ENCODE peak calls at places on chromosome 14, in seven cellular contexts. D is IMR-90, Z is H1, P is mesendoderm, V is H9, Y is trophoblast cell, U is mesenchymal stem cell. I is an unnamed sample.

GRCh38 chr14:89184952-89185351 is 232.1 kb downstream of the FOXN3 start:
- DNase-seq in D (no peak), Z (no peak), P (no peak), V (no peak), Y (no peak), U (no peak), I (no peak)

GRCh38 chr14:24438198-24439095 is 4.1 kb downstream of the SDR39U1 start:
- DNase-seq in D (no peak), Z (no peak), P (no peak), V (no peak), Y (no peak), U (no peak), I (no peak)

GRCh38 chr14:96676161-96676560 is 121.0 kb upstream of the VRK1 start:
- DNase-seq in D (peak), Z (no peak), P (peak), V (no peak), Y (peak), U (no peak), I (no peak)

GRCh38 chr14:75372260-75372659 is 55.6 kb upstream of the JDP2 start:
- DNase-seq in D (no peak), Z (no peak), P (no peak), V (no peak), Y (no peak), U (no peak), I (no peak)

GRCh38 chr14:24426150-24426911 is 3.1 kb downstream of the CBLN3 start:
- DNase-seq in D (no peak), Z (no peak), P (no peak), V (no peak), Y (no peak), U (no peak), I (no peak)

GRCh38 chr14:76772300-76773187 is 11.3 kb downstream of the VASH1 start:
- DNase-seq in D (peak), Z (peak), P (peak), V (peak), Y (no peak), U (peak), I (no peak)

GRCh38 chr14:75046275-75046674 is 5.0 kb downstream of the MLH3 start:
- DNase-seq in D (no peak), Z (no peak), P (no peak), V (no peak), Y (peak), U (no peak), I (no peak)

GRCh38 chr14:94164685-94165431 is 9.3 kb upstream of the PPP4R4 start:
- DNase-seq in D (no peak), Z (no peak), P (no peak), V (peak), Y (no peak), U (no peak), I (no peak)

GRCh38 chr14:25049559-25050493 is at the start of gene STXBP6:
- DNase-seq in D (peak), Z (peak), P (peak), V (peak), Y (no peak), U (peak), I (peak)

GRCh38 chr14:95507174-95507573 is 9.3 kb downstream of the SYNE3 start:
- DNase-seq in D (peak), Z (no peak), P (peak), V (no peak), Y (peak), U (peak), I (no peak)

GRCh38 chr14:91356218-91356763 is 61.3 kb downstream of the CCDC88C start:
- DNase-seq in D (no peak), Z (no peak), P (no peak), V (no peak), Y (no peak), U (no peak), I (no peak)

GRCh38 chr14:73232984-73233383 is 4.3 kb upstream of the PAPLN start:
- DNase-seq in D (peak), Z (no peak), P (peak), V (no peak), Y (no peak), U (no peak), I (no peak)

GRCh38 chr14:24042733-24043132 is 9.1 kb upstream of the CARMIL3 start:
- DNase-seq in D (no peak), Z (no peak), P (no peak), V (no peak), Y (no peak), U (no peak), I (no peak)

GRCh38 chr14:65263161-65263788 is 149.3 kb upstream of the FUT8 start:
- DNase-seq in D (peak), Z (no peak), P (no peak), V (no peak), Y (no peak), U (no peak), I (no peak)

GRCh38 chr14:65269732-65270131 is 142.8 kb upstream of the FUT8 start:
- DNase-seq in D (no peak), Z (no peak), P (no peak), V (no peak), Y (no peak), U (no peak), I (no peak)

GRCh38 chr14:65267856-65268255 is 144.7 kb upstream of the FUT8 start:
- DNase-seq in D (no peak), Z (no peak), P (no peak), V (no peak), Y (no peak), U (no peak), I (no peak)

DNA sequence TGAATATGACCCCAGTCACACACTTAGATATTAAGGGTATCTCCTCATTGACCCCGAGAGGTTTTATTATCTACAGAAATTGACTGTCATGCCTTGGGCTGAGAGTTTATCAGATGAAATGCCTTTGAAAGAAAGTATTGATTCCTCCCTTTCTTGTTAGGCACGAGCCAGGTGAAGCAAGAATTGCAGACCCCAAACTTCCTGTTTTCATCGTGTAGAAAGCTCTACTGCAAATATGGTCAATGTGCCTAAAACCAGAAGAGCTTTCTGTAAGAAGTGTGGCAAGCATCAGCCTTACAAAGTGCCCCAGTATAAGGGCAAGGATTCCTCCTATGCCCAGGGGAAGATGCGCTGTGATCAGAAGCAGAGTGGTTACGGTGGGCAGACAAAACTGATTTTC is 143.9 kb upstream of the FUT8 start:
- DNase-seq in D (no peak), Z (no peak), P (no peak), V (no peak), Y (no peak), U (no peak), I (no peak)
- H3K18ac ChIP-seq in D (no peak), Z (no peak), P (no peak), V (no peak), Y (no peak), U (peak), I (no peak)

GRCh38 chr14:32080001-32080510 is 3.0 kb downstream of the ARHGAP5 start:
- DNase-seq in D (no peak), Z (no peak), P (no peak), V (no peak), Y (no peak), U (no peak), I (no peak)
- H3K9ac ChIP-seq in D (no peak), Z (no peak), P (no peak), V (no peak), Y (no peak), U (peak), I (no peak)

GRCh38 chr14:105665951-105666277 is 139.5 kb downstream of the TMEM121 start:
- DNase-seq in D (no peak), Z (no peak), P (no peak), V (no peak), Y (no peak), U (no peak), I (no peak)

GRCh38 chr14:105665247-105665950 is 139.0 kb downstream of the TMEM121 start:
- DNase-seq in D (no peak), Z (no peak), P (no peak), V (no peak), Y (no peak), U (no peak), I (no peak)

GRCh38 chr14:105664691-105665090 is 138.3 kb downstream of the TMEM121 start:
- DNase-seq in D (no peak), Z (no peak), P (no peak), V (no peak), Y (no peak), U (no peak), I (no peak)

GRCh38 chr14:105659935-105660527 is 133.6 kb downstream of the TMEM121 start:
- DNase-seq in D (no peak), Z (no peak), P (no peak), V (no peak), Y (no peak), U (no peak), I (no peak)

DNA sequence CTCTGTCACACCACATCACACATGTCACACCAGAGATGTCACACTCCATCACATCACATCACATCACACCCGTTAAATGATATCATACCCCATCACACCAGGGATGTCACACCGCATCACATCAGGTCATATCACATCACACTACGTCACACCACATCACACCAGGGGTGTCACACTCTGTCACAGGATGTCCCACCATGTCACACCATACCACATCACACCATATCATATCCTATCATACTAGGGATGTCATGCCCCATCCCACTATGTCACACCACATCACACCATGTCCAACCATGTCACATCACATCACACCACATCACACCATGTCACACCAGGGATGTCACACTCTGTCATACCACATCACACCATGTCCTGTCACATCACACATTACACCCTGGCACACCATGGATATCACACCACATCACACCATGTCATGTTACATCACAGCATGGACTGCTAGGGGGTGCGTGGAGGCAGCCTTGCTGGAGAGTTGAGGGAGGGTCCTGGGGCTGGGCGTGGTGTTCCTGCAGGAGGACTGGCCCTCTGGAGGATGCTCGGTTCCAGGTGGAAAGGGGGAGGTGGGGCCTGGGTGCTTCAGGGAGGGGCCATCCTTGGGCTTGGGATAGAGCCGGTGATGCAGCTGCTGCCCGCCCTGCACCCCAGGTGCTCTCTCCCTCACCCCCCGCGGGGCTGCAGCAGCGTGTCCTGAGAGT is 134.6 kb downstream of the TMEM121 start:
- DNase-seq in D (no peak), Z (no peak), P (no peak), V (no peak), Y (no peak), U (no peak), I (no peak)
- H3K18ac ChIP-seq in D (no peak), Z (no peak), P (no peak), V (no peak), Y (no peak), U (no peak), I (no peak)

GRCh38 chr14:60654303-60654925 is 5.1 kb upstream of the SIX1 start:
- DNase-seq in D (peak), Z (no peak), P (no peak), V (no peak), Y (no peak), U (no peak), I (peak)
- H3K9ac ChIP-seq in D (no peak), Z (no peak), P (no peak), V (no peak), Y (no peak), U (no peak), I (no peak)

GRCh38 chr14:66910306-66910705 is 278.9 kb upstream of the GARIN2 start:
- DNase-seq in D (peak), Z (no peak), P (no peak), V (no peak), Y (no peak), U (no peak), I (no peak)
- H3K18ac ChIP-seq in D (no peak), Z (no peak), P (no peak), V (no peak), Y (no peak), U (no peak), I (no peak)

DNA sequence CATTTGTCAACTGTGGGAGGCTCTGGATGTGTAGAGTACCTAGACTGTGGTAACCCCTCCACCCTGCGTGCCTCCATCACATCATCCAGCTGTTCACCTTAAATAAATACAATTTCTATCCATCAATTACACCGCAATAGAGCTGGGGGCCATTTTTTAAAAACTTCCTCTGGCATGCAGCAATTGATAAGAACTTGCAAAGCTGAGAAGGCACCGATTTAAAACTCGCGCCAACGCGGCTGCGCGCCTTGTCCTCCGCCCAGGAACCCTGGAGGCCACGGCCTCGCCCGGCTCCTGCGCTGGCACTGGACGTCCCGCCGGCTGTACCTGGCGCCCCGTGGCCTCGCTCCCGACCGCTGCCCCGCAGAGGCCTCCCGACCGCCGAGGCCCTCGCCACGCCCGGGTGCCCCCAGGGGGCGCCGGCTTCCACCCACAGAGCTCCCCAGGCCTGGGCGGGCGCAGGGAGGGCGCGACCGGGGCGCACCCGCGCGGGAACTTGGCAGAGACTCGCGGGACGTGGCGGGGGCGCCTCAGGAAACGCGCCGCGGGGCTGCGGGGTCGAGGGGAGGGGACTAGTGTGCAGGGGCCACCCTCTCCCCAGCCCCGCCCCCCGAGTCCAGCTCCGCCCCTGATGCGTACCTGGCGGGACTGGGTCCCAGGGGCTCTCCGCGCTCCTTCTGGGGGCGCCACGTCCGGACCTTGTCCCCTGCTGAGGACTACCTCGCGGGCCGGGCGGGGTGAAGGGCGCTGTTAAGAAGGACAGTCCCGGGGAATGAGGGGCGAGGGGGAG is 65.6 kb downstream of the TNFAIP2 start:
- DNase-seq in D (no peak), Z (peak), P (no peak), V (peak), Y (peak), U (peak), I (no peak)
- H3K9ac ChIP-seq in D (no peak), Z (no peak), P (peak), V (no peak), Y (no peak), U (peak), I (peak)

DNA sequence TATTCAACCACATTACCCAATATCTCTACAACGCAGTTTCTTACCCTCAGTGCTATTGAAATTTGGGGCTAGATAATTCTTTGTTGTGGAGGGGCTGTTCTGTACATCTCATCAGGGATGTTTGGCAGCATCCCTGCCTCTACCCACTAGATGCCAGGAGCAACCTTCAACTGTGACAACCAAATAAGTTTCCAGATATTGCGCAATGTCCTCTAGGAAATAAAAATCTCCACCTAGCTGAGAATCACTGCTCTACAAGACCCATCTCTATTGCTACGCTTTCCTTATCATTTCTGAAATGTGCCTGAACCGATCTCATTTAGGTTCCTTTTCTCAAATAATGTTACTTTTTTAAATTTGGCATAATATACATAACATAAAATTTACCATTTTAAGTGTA is 155.2 kb upstream of the G2E3 start:
- DNase-seq in D (no peak), Z (no peak), P (no peak), V (no peak), Y (no peak), U (no peak), I (no peak)
- H3K18ac ChIP-seq in D (no peak), Z (no peak), P (no peak), V (no peak), Y (no peak), U (no peak), I (no peak)

DNA sequence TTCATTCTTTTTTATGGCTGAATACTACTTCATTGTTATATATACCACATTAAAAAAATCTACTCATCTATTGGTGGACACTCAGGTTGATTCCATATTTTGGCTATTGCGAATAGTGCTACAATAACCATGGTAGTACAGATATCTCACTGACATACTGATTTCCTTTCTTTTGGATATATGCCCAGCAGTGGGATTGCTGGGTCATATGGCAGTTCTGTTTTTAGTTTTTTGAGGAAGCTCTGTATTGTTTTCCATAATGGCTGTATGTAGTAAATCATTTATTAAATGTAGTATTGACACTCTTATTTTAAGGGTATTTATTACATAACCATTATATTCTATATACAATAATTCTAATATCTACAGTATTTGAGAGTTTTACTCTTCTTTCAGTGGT is 43.7 kb downstream of the PTCSC3 start:
- DNase-seq in D (no peak), Z (no peak), P (no peak), V (no peak), Y (no peak), U (no peak), I (no peak)
- H3K9ac ChIP-seq in D (no peak), Z (no peak), P (no peak), V (no peak), Y (no peak), U (no peak), I (no peak)

I was measured in neuronal stem cell.